ENCODE peak calls at places on chromosomes 2 and 18, in nine cellular contexts. Z, M, K, G, T, E, O, L and V are unnamed samples.

GRCh38 chr2:80068068-80068467 is 236.5 kb downstream of the LRRTM1 start:
- DNase-seq in Z (no peak), M (peak; percentile 76), K (no peak), G (no peak), T (no peak), E (no peak), O (no peak), L (no peak), V (no peak)

GRCh38 chr2:31202833-31203232 is 14.5 kb downstream of the CAPN14 start:
- DNase-seq in Z (no peak), M (peak; percentile 63), K (no peak), G (no peak), T (no peak), E (no peak), O (no peak), L (no peak), V (no peak)

GRCh38 chr2:144456680-144457079 is 63.2 kb downstream of the ZEB2 start:
- DNase-seq in Z (peak; percentile 46), M (no peak), K (no peak), G (no peak), T (peak; percentile 61), E (peak; percentile 91), O (no peak), L (peak; percentile 93), V (no peak)

GRCh38 chr2:191666733-191667132 is 11.2 kb upstream of the NABP1 start:
- DNase-seq in Z (no peak), M (no peak), K (no peak), G (no peak), T (no peak), E (peak; percentile 94), O (no peak), L (no peak), V (no peak)

GRCh38 chr2:53516650-53517049 is 251.0 kb upstream of the CHAC2 start:
- DNase-seq in Z (no peak), M (no peak), K (no peak), G (no peak), T (no peak), E (peak; percentile 54), O (no peak), L (no peak), V (no peak)

GRCh38 chr2:211281430-211282073 is 725.2 kb downstream of the CPS1 start:
- DNase-seq in Z (no peak), M (no peak), K (no peak), G (no peak), T (no peak), E (no peak), O (no peak), L (no peak), V (no peak)

GRCh38 chr2:110732422-110733413 is at the start of gene ACOXL:
- DNase-seq in Z (peak; percentile 26), M (no peak), K (no peak), G (no peak), T (no peak), E (no peak), O (no peak), L (no peak), V (peak; percentile 73)

GRCh38 chr18:22031581-22031980 is 137.8 kb upstream of the GATA6 start:
- DNase-seq in Z (no peak), M (no peak), K (no peak), G (no peak), T (no peak), E (no peak), O (no peak), L (no peak), V (no peak)

GRCh38 chr2:240586919-240587800 is 626 bp downstream of the CAPN10 start:
- DNase-seq in Z (peak; percentile 38), M (peak; percentile 46), K (peak; percentile 60), G (no peak), T (no peak), E (no peak), O (peak; percentile 63), L (no peak), V (peak; percentile 65)

GRCh38 chr2:37698931-37699481 is 27.6 kb upstream of the CDC42EP3 start:
- DNase-seq in Z (peak; percentile 25), M (no peak), K (no peak), G (no peak), T (no peak), E (no peak), O (no peak), L (peak; percentile 64), V (no peak)

GRCh38 chr18:54766631-54767030 is 61.6 kb upstream of the RAB27B start:
- DNase-seq in Z (peak; percentile 48), M (no peak), K (no peak), G (no peak), T (no peak), E (no peak), O (no peak), L (no peak), V (no peak)

GRCh38 chr2:191213333-191213732 is 31.9 kb upstream of the MYO1B start:
- DNase-seq in Z (no peak), M (no peak), K (no peak), G (no peak), T (no peak), E (no peak), O (no peak), L (no peak), V (no peak)